ENCODE peak calls at places on chromosomes 13 and 19, in ten cellular contexts. One of them, this sample, is unnamed.

GRCh38 chr19:2355168-2356035 is 4.7 kb upstream of the TMPRSS9 start:
- DNase-seq in sigmoid colon: no peak
- DNase-seq in cardiac muscle cell: no peak
- DNase-seq in fibroblast of pulmonary artery: no peak
- DNase-seq in fibroblast of lung: peak
- DNase-seq in transverse colon: no peak
- DNase-seq in lower lobe of right lung: no peak
- DNase-seq in pancreas: no peak
- DNase-seq in GM12865: no peak
- DNase-seq in right lobe of liver: no peak
- DNase-seq in this sample: no peak

GRCh38 chr13:34391071-34391470 is 551.0 kb upstream of the NBEA start:
- DNase-seq in sigmoid colon: no peak
- DNase-seq in cardiac muscle cell: no peak
- DNase-seq in fibroblast of pulmonary artery: peak
- DNase-seq in fibroblast of lung: peak
- DNase-seq in transverse colon: no peak
- DNase-seq in lower lobe of right lung: no peak
- DNase-seq in pancreas: no peak
- DNase-seq in GM12865: no peak
- DNase-seq in right lobe of liver: no peak
- DNase-seq in this sample: peak

GRCh38 chr19:30668521-30669155 is 296.5 kb downstream of the ZNF536 start:
- DNase-seq in sigmoid colon: no peak
- DNase-seq in cardiac muscle cell: no peak
- DNase-seq in fibroblast of pulmonary artery: no peak
- DNase-seq in fibroblast of lung: no peak
- DNase-seq in transverse colon: no peak
- DNase-seq in lower lobe of right lung: no peak
- DNase-seq in pancreas: no peak
- DNase-seq in GM12865: no peak
- DNase-seq in right lobe of liver: no peak
- DNase-seq in this sample: no peak

GRCh38 chr13:48304132-48304876 is 753 bp downstream of the RB1 start:
- DNase-seq in sigmoid colon: peak
- DNase-seq in cardiac muscle cell: peak
- DNase-seq in fibroblast of pulmonary artery: peak
- DNase-seq in fibroblast of lung: peak
- DNase-seq in transverse colon: peak
- DNase-seq in lower lobe of right lung: no peak
- DNase-seq in pancreas: peak
- DNase-seq in GM12865: peak
- DNase-seq in right lobe of liver: peak
- DNase-seq in this sample: peak

GRCh38 chr19:11204943-11205349 is 7.6 kb upstream of the KANK2 start:
- DNase-seq in sigmoid colon: peak
- DNase-seq in cardiac muscle cell: no peak
- DNase-seq in fibroblast of pulmonary artery: no peak
- DNase-seq in fibroblast of lung: no peak
- DNase-seq in transverse colon: no peak
- DNase-seq in lower lobe of right lung: no peak
- DNase-seq in pancreas: peak
- DNase-seq in GM12865: no peak
- DNase-seq in right lobe of liver: peak
- DNase-seq in this sample: no peak

GRCh38 chr19:3982701-3983541 is 2.3 kb downstream of the EEF2 start:
- DNase-seq in sigmoid colon: peak
- DNase-seq in cardiac muscle cell: no peak
- DNase-seq in fibroblast of pulmonary artery: peak
- DNase-seq in fibroblast of lung: peak
- DNase-seq in transverse colon: no peak
- DNase-seq in lower lobe of right lung: no peak
- DNase-seq in pancreas: peak
- DNase-seq in GM12865: no peak
- DNase-seq in right lobe of liver: peak
- DNase-seq in this sample: peak

GRCh38 chr19:2477732-2478191 is 1.8 kb downstream of the GADD45B start:
- DNase-seq in sigmoid colon: peak
- DNase-seq in cardiac muscle cell: peak
- DNase-seq in fibroblast of pulmonary artery: peak
- DNase-seq in fibroblast of lung: peak
- DNase-seq in transverse colon: peak
- DNase-seq in lower lobe of right lung: peak
- DNase-seq in pancreas: no peak
- DNase-seq in GM12865: peak
- DNase-seq in right lobe of liver: no peak
- DNase-seq in this sample: peak

GRCh38 chr19:18173572-18174294 is at the start of gene IFI30:
- DNase-seq in sigmoid colon: peak
- DNase-seq in cardiac muscle cell: peak
- DNase-seq in fibroblast of pulmonary artery: peak
- DNase-seq in fibroblast of lung: no peak
- DNase-seq in transverse colon: peak
- DNase-seq in lower lobe of right lung: peak
- DNase-seq in pancreas: peak
- DNase-seq in GM12865: peak
- DNase-seq in right lobe of liver: peak
- DNase-seq in this sample: peak

GRCh38 chr19:35805518-35806102 is 7.0 kb downstream of the PRODH2 start:
- DNase-seq in sigmoid colon: peak
- DNase-seq in cardiac muscle cell: no peak
- DNase-seq in fibroblast of pulmonary artery: no peak
- DNase-seq in fibroblast of lung: no peak
- DNase-seq in transverse colon: no peak
- DNase-seq in lower lobe of right lung: no peak
- DNase-seq in pancreas: no peak
- DNase-seq in GM12865: no peak
- DNase-seq in right lobe of liver: no peak
- DNase-seq in this sample: no peak

GRCh38 chr19:8210660-8211101 is 1.5 kb downstream of the CERS4 start:
- DNase-seq in sigmoid colon: no peak
- DNase-seq in cardiac muscle cell: no peak
- DNase-seq in fibroblast of pulmonary artery: no peak
- DNase-seq in fibroblast of lung: no peak
- DNase-seq in transverse colon: no peak
- DNase-seq in lower lobe of right lung: no peak
- DNase-seq in pancreas: no peak
- DNase-seq in GM12865: peak
- DNase-seq in right lobe of liver: no peak
- DNase-seq in this sample: no peak
- TF ChIP-seq CTCF in sigmoid colon: no peak
- TF ChIP-seq CTCF in cardiac muscle cell: no peak
- TF ChIP-seq CTCF in fibroblast of pulmonary artery: no peak
- TF ChIP-seq CTCF in fibroblast of lung: no peak
- TF ChIP-seq CTCF in transverse colon: no peak
- TF ChIP-seq CTCF in lower lobe of right lung: no peak
- TF ChIP-seq CTCF in pancreas: no peak
- TF ChIP-seq CTCF in GM12865: no peak
- TF ChIP-seq CTCF in right lobe of liver: no peak
- TF ChIP-seq CTCF in this sample: no peak

GRCh38 chr19:13034636-13035035 is 39.4 kb downstream of the NFIX start:
- DNase-seq in sigmoid colon: no peak
- DNase-seq in cardiac muscle cell: no peak
- DNase-seq in fibroblast of pulmonary artery: no peak
- DNase-seq in fibroblast of lung: no peak
- DNase-seq in transverse colon: no peak
- DNase-seq in lower lobe of right lung: no peak
- DNase-seq in pancreas: no peak
- DNase-seq in GM12865: no peak
- DNase-seq in right lobe of liver: no peak
- DNase-seq in this sample: no peak

GRCh38 chr19:13037718-13038117 is 42.4 kb downstream of the NFIX start:
- DNase-seq in sigmoid colon: no peak
- DNase-seq in cardiac muscle cell: no peak
- DNase-seq in fibroblast of pulmonary artery: no peak
- DNase-seq in fibroblast of lung: no peak
- DNase-seq in transverse colon: no peak
- DNase-seq in lower lobe of right lung: no peak
- DNase-seq in pancreas: no peak
- DNase-seq in GM12865: no peak
- DNase-seq in right lobe of liver: no peak
- DNase-seq in this sample: no peak

GRCh38 chr19:13037161-13037560 is 41.9 kb downstream of the NFIX start:
- DNase-seq in sigmoid colon: no peak
- DNase-seq in cardiac muscle cell: no peak
- DNase-seq in fibroblast of pulmonary artery: peak
- DNase-seq in fibroblast of lung: peak
- DNase-seq in transverse colon: no peak
- DNase-seq in lower lobe of right lung: no peak
- DNase-seq in pancreas: no peak
- DNase-seq in GM12865: peak
- DNase-seq in right lobe of liver: no peak
- DNase-seq in this sample: peak

GRCh38 chr19:13036366-13036976 is 41.2 kb downstream of the NFIX start:
- DNase-seq in sigmoid colon: peak
- DNase-seq in cardiac muscle cell: no peak
- DNase-seq in fibroblast of pulmonary artery: peak
- DNase-seq in fibroblast of lung: peak
- DNase-seq in transverse colon: peak
- DNase-seq in lower lobe of right lung: peak
- DNase-seq in pancreas: no peak
- DNase-seq in GM12865: no peak
- DNase-seq in right lobe of liver: peak
- DNase-seq in this sample: peak

DNA sequence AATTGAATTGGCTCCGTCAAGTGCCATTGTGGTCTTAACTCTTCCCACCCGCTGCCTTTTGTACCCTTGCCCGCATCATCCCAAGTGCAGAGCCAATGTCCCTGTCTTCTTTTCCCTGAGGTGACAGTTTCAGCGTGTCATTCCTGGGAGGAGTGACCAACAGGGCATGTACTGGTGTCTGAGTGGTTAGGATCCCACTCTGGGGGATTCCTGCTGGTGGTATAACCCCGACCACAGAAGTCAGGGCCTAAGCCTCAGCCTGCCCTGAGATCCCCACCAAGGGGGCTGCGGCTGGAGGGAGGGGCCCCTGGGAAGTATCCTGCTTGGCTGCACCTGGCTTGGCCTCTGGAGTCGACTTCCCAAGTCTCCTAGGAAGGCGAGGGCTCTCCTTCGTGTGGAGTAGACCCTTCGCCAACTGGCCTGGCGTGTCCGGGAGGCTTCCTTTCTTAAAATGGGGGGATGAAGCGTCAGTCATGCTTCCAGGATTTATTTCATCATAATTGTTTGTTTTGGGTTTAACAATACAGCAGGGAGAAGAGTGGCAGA is 40.6 kb downstream of the NFIX start:
- DNase-seq in sigmoid colon: no peak
- DNase-seq in cardiac muscle cell: no peak
- DNase-seq in fibroblast of pulmonary artery: no peak
- DNase-seq in fibroblast of lung: no peak
- DNase-seq in transverse colon: no peak
- DNase-seq in lower lobe of right lung: no peak
- DNase-seq in pancreas: no peak
- DNase-seq in GM12865: no peak
- DNase-seq in right lobe of liver: no peak
- DNase-seq in this sample: no peak
- H3K4me3 ChIP-seq in sigmoid colon: no peak
- H3K4me3 ChIP-seq in cardiac muscle cell: no peak
- H3K4me3 ChIP-seq in fibroblast of pulmonary artery: no peak
- H3K4me3 ChIP-seq in fibroblast of lung: no peak
- H3K4me3 ChIP-seq in transverse colon: no peak
- H3K4me3 ChIP-seq in lower lobe of right lung: no peak
- H3K4me3 ChIP-seq in pancreas: no peak
- H3K4me3 ChIP-seq in GM12865: no peak
- H3K4me3 ChIP-seq in right lobe of liver: no peak
- H3K4me3 ChIP-seq in this sample: no peak

DNA sequence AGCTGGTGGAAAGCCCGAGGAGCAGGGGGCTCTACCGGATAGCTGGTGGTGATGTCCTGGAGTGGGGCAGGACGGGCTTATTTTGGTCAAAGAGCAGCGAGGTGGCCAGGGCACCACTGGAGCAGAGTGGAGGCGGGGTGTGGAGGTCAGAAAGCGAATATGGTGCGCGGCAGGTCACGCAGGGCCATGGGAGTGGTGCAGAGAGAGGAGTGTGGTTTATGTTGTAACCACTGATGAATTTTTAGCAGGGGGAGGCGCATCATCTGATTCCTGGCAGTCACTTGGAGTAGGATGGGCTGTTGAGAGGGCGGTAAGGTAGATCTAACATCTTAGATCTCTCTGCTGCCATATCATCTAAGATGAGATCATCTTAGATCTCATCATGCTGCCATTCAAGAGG is 1.4 kb upstream of the ZNF414 start:
- DNase-seq in sigmoid colon: no peak
- DNase-seq in cardiac muscle cell: no peak
- DNase-seq in fibroblast of pulmonary artery: no peak
- DNase-seq in fibroblast of lung: no peak
- DNase-seq in transverse colon: no peak
- DNase-seq in lower lobe of right lung: peak
- DNase-seq in pancreas: no peak
- DNase-seq in GM12865: no peak
- DNase-seq in right lobe of liver: no peak
- DNase-seq in this sample: peak
- TF ChIP-seq CTCF in sigmoid colon: no peak
- TF ChIP-seq CTCF in cardiac muscle cell: no peak
- TF ChIP-seq CTCF in fibroblast of pulmonary artery: no peak
- TF ChIP-seq CTCF in fibroblast of lung: no peak
- TF ChIP-seq CTCF in transverse colon: no peak
- TF ChIP-seq CTCF in lower lobe of right lung: no peak
- TF ChIP-seq CTCF in pancreas: no peak
- TF ChIP-seq CTCF in GM12865: no peak
- TF ChIP-seq CTCF in right lobe of liver: no peak
- TF ChIP-seq CTCF in this sample: no peak

DNA sequence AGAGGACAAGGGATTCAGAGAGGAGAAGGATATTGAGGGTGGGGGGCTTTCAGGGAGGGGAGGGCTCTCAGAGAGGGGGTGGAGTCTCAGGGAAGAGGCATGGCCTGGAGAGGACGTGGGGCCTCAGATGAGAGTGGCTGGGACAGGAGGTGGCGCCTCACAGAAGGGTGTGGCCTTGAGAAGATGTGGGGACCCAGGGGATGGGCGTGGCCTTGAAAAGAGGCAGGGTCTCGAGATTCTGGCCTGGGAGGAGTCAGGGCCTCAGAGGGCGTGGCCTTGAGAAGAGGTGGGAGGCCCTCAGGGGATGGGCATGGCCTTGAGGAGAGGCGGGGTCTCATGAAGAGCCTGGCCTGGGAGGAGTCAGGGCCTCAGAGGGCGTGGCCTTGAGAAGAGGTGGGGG is 23.7 kb upstream of the TNFSF14 start:
- DNase-seq in sigmoid colon: no peak
- DNase-seq in cardiac muscle cell: no peak
- DNase-seq in fibroblast of pulmonary artery: no peak
- DNase-seq in fibroblast of lung: no peak
- DNase-seq in transverse colon: no peak
- DNase-seq in lower lobe of right lung: no peak
- DNase-seq in pancreas: no peak
- DNase-seq in GM12865: peak
- DNase-seq in right lobe of liver: no peak
- DNase-seq in this sample: no peak
- H3K4me3 ChIP-seq in sigmoid colon: no peak
- H3K4me3 ChIP-seq in cardiac muscle cell: no peak
- H3K4me3 ChIP-seq in fibroblast of pulmonary artery: no peak
- H3K4me3 ChIP-seq in fibroblast of lung: no peak
- H3K4me3 ChIP-seq in transverse colon: no peak
- H3K4me3 ChIP-seq in lower lobe of right lung: no peak
- H3K4me3 ChIP-seq in pancreas: no peak
- H3K4me3 ChIP-seq in GM12865: no peak
- H3K4me3 ChIP-seq in right lobe of liver: no peak
- H3K4me3 ChIP-seq in this sample: no peak

This sample was measured in choroid plexus epithelial cell.